ENCODE peak calls at places on chromosomes 4 and X, in five cellular contexts. D is upper lobe of right lung; B is CD8-positive, alpha-beta memory T cell; Q is SK-N-SH; G is body of pancreas. H is an unnamed sample.

GRCh38 chr4:184573701-184574100 is 75.5 kb downstream of the CASP3 start:
- DNase-seq in D (no peak), B (no peak), Q (no peak), G (no peak), H (no peak)

GRCh38 chr4:145492376-145492775 is 10.7 kb downstream of the SMAD1 start:
- DNase-seq in D (no peak), B (no peak), Q (no peak), G (no peak), H (no peak)

GRCh38 chr4:45668086-45668485 is 455.8 kb downstream of the GABRG1 start:
- DNase-seq in D (no peak), B (no peak), Q (no peak), G (no peak), H (no peak)

GRCh38 chr4:25457053-25457715 is 80.1 kb downstream of the ANAPC4 start:
- DNase-seq in D (no peak), B (no peak), Q (no peak), G (no peak), H (no peak)

GRCh38 chrX:133337250-133337649 is 78.0 kb downstream of the GPC4 start:
- DNase-seq in D (no peak), B (no peak), Q (no peak), G (peak), H (no peak)

GRCh38 chr4:55468724-55469123 is 73.0 kb downstream of the TMEM165 start:
- DNase-seq in D (no peak), B (no peak), Q (no peak), G (no peak), H (no peak)

GRCh38 chrX:153511784-153512500 is 5.5 kb upstream of the ATP2B3 start:
- DNase-seq in D (no peak), B (no peak), Q (no peak), G (no peak), H (no peak)

GRCh38 chrX:149185087-149185486 is 320.0 kb downstream of the IDS start:
- DNase-seq in D (no peak), B (no peak), Q (no peak), G (no peak), H (no peak)

GRCh38 chr4:2728806-2729532 is 27.2 kb downstream of the TNIP2 start:
- DNase-seq in D (no peak), B (no peak), Q (no peak), G (no peak), H (no peak)

GRCh38 chr4:7821245-7822165 is 118.2 kb downstream of the AFAP1 start:
- DNase-seq in D (peak), B (no peak), Q (peak), G (no peak), H (no peak)

GRCh38 chr4:187380181-187380581 is 615.4 kb upstream of the ZFP42 start:
- DNase-seq in D (peak), B (no peak), Q (no peak), G (peak), H (peak)

GRCh38 chr4:123825596-123826291 is 429.1 kb downstream of the SPRY1 start:
- DNase-seq in D (no peak), B (no peak), Q (no peak), G (no peak), H (no peak)

GRCh38 chr4:99438578-99438875 is 3.4 kb upstream of the ADH7 start:
- DNase-seq in D (no peak), B (no peak), Q (no peak), G (no peak), H (no peak)

GRCh38 chrX:41334866-41335589 is 1.1 kb downstream of the DDX3X start:
- DNase-seq in D (peak), B (peak), Q (peak), G (peak), H (peak)

GRCh38 chrX:153828308-153828707 is 2.0 kb downstream of the PDZD4 start:
- DNase-seq in D (no peak), B (no peak), Q (no peak), G (no peak), H (no peak)

GRCh38 chrX:69503228-69503834 is 795 bp upstream of the NALF2 start:
- DNase-seq in D (no peak), B (no peak), Q (peak), G (peak), H (no peak)
- H3K4me3 ChIP-seq in D (peak), B (no peak), Q (peak), G (no peak), H (peak)

GRCh38 chr4:22313974-22314373 is 201.9 kb downstream of the ADGRA3 start:
- DNase-seq in D (no peak), B (no peak), Q (no peak), G (no peak), H (no peak)
- H3K4me3 ChIP-seq in D (no peak), B (no peak), Q (no peak), G (no peak), H (no peak)

GRCh38 chr4:47703964-47704363 is 133.9 kb downstream of the CORIN start:
- DNase-seq in D (no peak), B (no peak), Q (no peak), G (no peak), H (no peak)
- H3K4me3 ChIP-seq in D (no peak), B (no peak), Q (no peak), G (no peak), H (no peak)

GRCh38 chr4:121822047-121822446 is 1.6 kb downstream of the CCNA2 start:
- DNase-seq in D (no peak), B (no peak), Q (no peak), G (no peak), H (no peak)
- H3K4me3 ChIP-seq in D (no peak), B (peak), Q (peak), G (no peak), H (peak)

GRCh38 chr4:80069108-80069836 is 3.8 kb downstream of the ANTXR2 start:
- DNase-seq in D (no peak), B (no peak), Q (no peak), G (no peak), H (no peak)
- H3K4me3 ChIP-seq in D (no peak), B (no peak), Q (peak), G (no peak), H (no peak)

GRCh38 chr4:62717144-62717543 is 1517.0 kb downstream of the ADGRL3 start:
- DNase-seq in D (no peak), B (no peak), Q (no peak), G (no peak), H (no peak)
- H3K4me3 ChIP-seq in D (no peak), B (no peak), Q (no peak), G (no peak), H (no peak)

GRCh38 chrX:12868747-12869146 is 1.9 kb downstream of the TLR7 start:
- DNase-seq in D (no peak), B (no peak), Q (no peak), G (no peak), H (no peak)

GRCh38 chrX:12871181-12871580 is 4.3 kb downstream of the TLR7 start:
- DNase-seq in D (no peak), B (no peak), Q (no peak), G (no peak), H (no peak)

GRCh38 chrX:12865359-12865758 is 1.5 kb upstream of the TLR7 start:
- DNase-seq in D (no peak), B (no peak), Q (no peak), G (no peak), H (no peak)

GRCh38 chrX:12867746-12868145 is 874 bp downstream of the TLR7 start:
- DNase-seq in D (no peak), B (no peak), Q (no peak), G (no peak), H (no peak)

GRCh38 chrX:12866451-12867377 is at the start of gene TLR7:
- DNase-seq in D (no peak), B (no peak), Q (no peak), G (no peak), H (no peak)
- H3K4me3 ChIP-seq in D (no peak), B (no peak), Q (no peak), G (no peak), H (no peak)

H was measured in HAP-1.